ENCODE peak calls at places on chromosomes 7 and 10, in eight cellular contexts. N, V, E, F, B, W, P and C are unnamed samples.

GRCh38 chr7:28725045-28725630 is 233.0 kb downstream of the TRIL start:
- DNase-seq in P (peak; percentile 41), W (no peak), N (no peak), F (no peak), V (no peak), B (no peak), E (no peak), C (no peak)

GRCh38 chr10:60238408-60239100 is 151.1 kb downstream of the ANK3 start:
- DNase-seq in N (no peak), E (no peak), W (no peak), P (peak; percentile 79), V (no peak), B (no peak), F (no peak), C (no peak)

GRCh38 chr7:152411389-152411788 is 24.4 kb downstream of the KMT2C start:
- DNase-seq in P (peak; percentile 40), B (no peak), N (no peak), E (no peak), F (no peak), V (no peak), W (no peak), C (no peak)

GRCh38 chr7:98165827-98166667 is 45.2 kb upstream of the BHLHA15 start:
- DNase-seq in W (no peak), E (peak; percentile 15), V (peak; percentile 64), B (no peak), P (peak; percentile 63), F (peak; percentile 47), N (no peak), C (peak; percentile 72)

GRCh38 chr10:114607358-114607998 is 50.6 kb downstream of the ABLIM1 start:
- DNase-seq in V (no peak), B (no peak), P (peak; percentile 69), F (no peak), W (no peak), E (no peak), N (no peak), C (no peak)

GRCh38 chr7:43652364-43652763 is 69.5 kb downstream of the STK17A start:
- DNase-seq in P (no peak), F (no peak), W (no peak), V (no peak), B (no peak), N (no peak), E (no peak), C (no peak)

GRCh38 chr10:69844698-69845097 is 43.0 kb downstream of the COL13A1 start:
- DNase-seq in V (no peak), F (no peak), W (no peak), N (no peak), E (no peak), P (no peak), B (no peak), C (no peak)

GRCh38 chr10:119652361-119652760 is 1.2 kb downstream of the BAG3 start:
- DNase-seq in B (no peak), F (no peak), P (peak; percentile 74), W (no peak), E (no peak), V (no peak), N (no peak), C (no peak)

GRCh38 chr10:93352638-93353383 is 129.3 kb downstream of the MYOF start:
- DNase-seq in V (no peak), E (no peak), B (no peak), F (no peak), N (no peak), W (no peak), P (peak; percentile 62), C (no peak)